ENCODE peak calls at places on chromosomes 4 and X, in nine cellular contexts. Q is hepatocyte, A is GM23338, M is IMR-90, F is fibroblast of lung, S is astrocyte, W is endothelial cell of umbilical vein, H is DND-41, L is mesenchymal stem cell. J is an unnamed sample.

GRCh38 chrX:67568769-67569168 is 24.9 kb downstream of the AR start:
- DNase-seq in S (no peak), L (no peak), F (no peak), M (no peak), Q (peak), H (no peak), W (no peak), A (no peak), J (no peak)

GRCh38 chr4:128302775-128303174 is 15.2 kb upstream of the PGRMC2 start:
- DNase-seq in M (no peak), F (peak), H (no peak), L (peak), S (no peak), W (no peak), Q (no peak), A (no peak), J (no peak)

GRCh38 chr4:48944252-48944651 is 37.7 kb upstream of the OCIAD2 start:
- DNase-seq in F (no peak), M (no peak), W (no peak), Q (no peak), H (no peak), L (no peak), A (no peak), S (peak), J (peak)

GRCh38 chr4:76197971-76198410 is 15.6 kb downstream of the SCARB2 start:
- DNase-seq in F (peak), A (no peak), W (no peak), S (peak), Q (peak), M (peak), H (no peak), L (no peak), J (no peak)

GRCh38 chrX:10926404-10926803 is 184.7 kb upstream of the HCCS start:
- DNase-seq in H (no peak), F (no peak), L (no peak), Q (no peak), M (no peak), A (no peak), S (no peak), W (no peak), J (no peak)

GRCh38 chr4:42331914-42332368 is 65.3 kb upstream of the SHISA3 start:
- DNase-seq in S (peak), H (no peak), F (peak), Q (peak), A (no peak), W (peak), L (peak), M (peak), J (no peak)

GRCh38 chr4:107283587-107284559 is 247.8 kb upstream of the DKK2 start:
- DNase-seq in S (peak), F (peak), M (peak), H (no peak), Q (peak), A (peak), W (peak), L (peak), J (peak)

GRCh38 chr4:111475001-111475400 is 670.3 kb upstream of the FAM241A start:
- DNase-seq in Q (peak), W (no peak), F (peak), S (peak), A (peak), L (peak), M (peak), H (no peak), J (peak)

GRCh38 chr4:126742885-126743284 is 889.9 kb upstream of the INTU start:
- DNase-seq in A (no peak), Q (no peak), H (no peak), M (no peak), S (no peak), F (no peak), L (no peak), W (no peak), J (no peak)

GRCh38 chr4:74228691-74229640 is 71.0 kb downstream of the MTHFD2L start:
- DNase-seq in L (peak), A (peak), F (peak), M (peak), W (peak), H (peak), Q (peak), S (peak), J (peak)

GRCh38 chr4:99447079-99447478 is 11.9 kb upstream of the ADH7 start:
- DNase-seq in H (peak), L (peak), S (peak), M (peak), W (peak), Q (peak), A (peak), F (peak), J (peak)

DNA sequence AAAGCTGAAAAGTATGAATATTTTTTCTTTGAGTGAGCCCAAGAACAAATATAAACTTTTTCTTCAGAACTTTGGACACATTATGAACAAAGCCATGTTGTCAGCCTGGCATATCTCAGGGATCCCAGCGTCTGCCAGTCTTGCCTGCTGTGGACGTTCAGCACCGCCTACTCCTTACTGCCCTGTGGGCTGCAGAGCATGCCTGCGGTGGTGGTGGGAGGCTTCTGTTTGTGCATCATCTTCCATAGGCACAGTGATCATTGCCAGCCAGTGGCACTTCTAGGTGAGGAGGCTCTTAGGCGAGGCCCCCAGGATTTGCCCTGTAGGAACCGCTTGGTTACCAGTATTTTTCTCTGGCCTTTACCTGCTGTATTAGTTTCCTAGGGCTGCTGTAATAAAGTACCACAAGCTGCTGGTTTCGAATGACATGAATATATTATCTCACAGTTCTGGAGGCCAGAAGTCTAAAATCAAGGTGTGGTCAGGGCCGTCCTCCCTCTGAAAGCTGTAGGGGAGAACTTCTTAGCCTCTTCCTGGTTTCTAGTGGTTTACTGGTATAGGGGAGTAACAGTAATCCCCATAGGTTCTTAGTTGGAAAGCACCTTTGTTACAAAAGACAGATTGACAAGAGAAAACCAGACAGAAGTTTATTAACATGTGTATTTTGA is 15.4 kb downstream of the ANXA3 start:
- DNase-seq in Q (no peak), H (no peak), M (no peak), W (no peak), A (no peak), F (no peak), S (peak), L (no peak), J (no peak)
- H2AFZ ChIP-seq in Q (no peak), H (no peak), M (no peak), W (no peak), A (no peak), F (no peak), S (no peak), L (peak), J (no peak)

DNA sequence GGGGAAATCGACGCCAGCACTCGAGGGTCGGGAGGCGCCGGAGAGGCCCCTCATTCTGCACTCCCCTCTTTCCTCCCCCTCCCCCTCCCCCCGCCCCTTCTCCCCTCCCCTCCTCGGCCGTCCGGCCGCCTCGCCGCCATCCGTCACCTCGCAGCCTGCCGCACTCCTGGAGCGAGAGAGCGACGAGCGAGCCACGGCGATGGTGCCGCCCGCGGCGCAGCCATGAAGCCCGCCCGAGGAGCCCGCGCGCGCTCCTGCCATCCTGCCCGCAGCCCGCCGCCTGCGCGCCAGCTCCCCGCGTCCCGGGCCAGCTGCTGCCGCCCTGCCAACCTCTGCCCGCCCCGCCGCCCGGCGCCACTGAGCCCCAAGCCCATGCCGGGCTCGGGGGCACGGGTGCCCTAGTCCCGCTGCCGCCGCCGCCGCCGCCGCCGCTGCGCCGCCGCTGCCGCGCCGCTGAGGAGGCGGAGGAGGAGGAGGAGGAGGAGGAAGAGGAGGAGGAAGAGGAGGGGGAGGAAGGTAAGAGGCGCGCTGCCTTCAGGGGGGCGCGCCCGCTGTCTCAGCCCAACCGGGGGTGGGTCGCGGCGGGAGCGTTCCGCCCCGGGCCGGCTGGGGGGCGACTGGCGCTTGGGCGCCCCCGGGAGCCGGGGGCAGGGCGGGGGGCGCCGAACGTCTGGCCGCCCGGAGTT is at the start of gene FRMPD3:
- DNase-seq in H (no peak), A (peak), S (no peak), W (no peak), Q (peak), M (no peak), L (no peak), F (no peak), J (no peak)
- H2AFZ ChIP-seq in H (no peak), A (peak), S (peak), W (peak), Q (peak), M (peak), L (no peak), F (no peak), J (peak)

GRCh38 chr4:151488968-151489367 is 80.0 kb downstream of the FHIP1A start:
- DNase-seq in M (no peak), S (no peak), W (no peak), L (no peak), F (no peak), H (no peak), Q (no peak), A (no peak), J (peak)
- H2AFZ ChIP-seq in M (no peak), S (no peak), W (no peak), L (no peak), F (no peak), H (no peak), Q (no peak), A (no peak), J (no peak)

GRCh38 chr4:83334425-83335241 is at the start of gene HPSE:
- DNase-seq in M (peak), A (peak), W (peak), F (peak), H (peak), Q (peak), L (peak), S (peak), J (peak)

GRCh38 chr4:83339573-83339972 is 4.9 kb upstream of the HPSE start:
- DNase-seq in M (no peak), S (no peak), Q (no peak), H (no peak), W (no peak), A (no peak), F (no peak), L (no peak), J (no peak)

GRCh38 chr4:83331959-83332358 is 2.7 kb downstream of the HPSE start:
- DNase-seq in H (no peak), M (no peak), A (no peak), Q (no peak), S (no peak), L (no peak), W (no peak), F (no peak), J (no peak)

GRCh38 chr4:83340692-83341343 is 6.2 kb upstream of the HPSE start:
- DNase-seq in L (no peak), H (peak), F (no peak), S (no peak), A (no peak), Q (no peak), M (no peak), W (no peak), J (no peak)

GRCh38 chr4:83335691-83336090 is 1.0 kb upstream of the HPSE start:
- DNase-seq in M (no peak), L (no peak), F (no peak), H (no peak), A (no peak), S (no peak), Q (no peak), W (no peak), J (no peak)
- H2AFZ ChIP-seq in M (peak), L (no peak), F (no peak), H (no peak), A (peak), S (no peak), Q (peak), W (no peak), J (peak)

GRCh38 chrX:4263005-4263404 is 549.6 kb upstream of the PRKX start:
- DNase-seq in S (no peak), L (no peak), A (peak), Q (peak), F (no peak), H (no peak), M (no peak), W (no peak), J (no peak)
- H2AFZ ChIP-seq in S (no peak), L (no peak), A (no peak), Q (peak), F (no peak), H (no peak), M (no peak), W (no peak), J (no peak)

GRCh38 chr4:16231570-16232252 is 5.4 kb upstream of the TAPT1 start:
- DNase-seq in W (peak), H (no peak), L (no peak), M (no peak), S (no peak), Q (no peak), A (no peak), F (no peak), J (no peak)
- H2AFZ ChIP-seq in W (peak), H (no peak), L (no peak), M (no peak), S (no peak), Q (no peak), A (no peak), F (no peak), J (no peak)

DNA sequence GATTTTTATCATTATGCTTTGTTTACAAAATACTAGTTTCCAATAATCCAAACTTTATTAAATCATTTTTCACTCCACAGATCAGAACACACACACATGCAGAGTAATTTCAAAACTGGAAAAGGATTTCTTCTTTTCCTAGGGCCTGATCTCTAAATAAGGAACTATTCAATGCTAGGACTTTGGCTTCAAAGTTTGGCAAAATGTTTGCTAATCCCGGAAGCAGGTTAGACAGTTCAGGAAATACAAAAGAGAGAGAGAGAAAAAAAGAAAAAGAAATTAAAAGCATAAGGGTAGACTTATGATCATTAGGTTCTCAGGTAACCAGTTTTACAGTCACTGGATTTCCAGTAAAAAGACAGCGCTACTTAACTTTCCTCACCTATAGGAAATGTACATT is 211.0 kb downstream of the DCLK2 start:
- DNase-seq in H (no peak), F (no peak), W (no peak), S (no peak), M (no peak), A (no peak), L (no peak), Q (no peak), J (no peak)
- H2AFZ ChIP-seq in H (no peak), F (no peak), W (no peak), S (no peak), M (no peak), A (no peak), L (no peak), Q (no peak), J (no peak)

GRCh38 chr4:184335520-184335919 is 117.8 kb upstream of the ENPP6 start:
- DNase-seq in S (no peak), A (no peak), W (no peak), H (no peak), M (peak), Q (no peak), F (no peak), L (no peak), J (no peak)
- H2AFZ ChIP-seq in S (no peak), A (no peak), W (no peak), H (no peak), M (no peak), Q (no peak), F (no peak), L (no peak), J (no peak)

DNA sequence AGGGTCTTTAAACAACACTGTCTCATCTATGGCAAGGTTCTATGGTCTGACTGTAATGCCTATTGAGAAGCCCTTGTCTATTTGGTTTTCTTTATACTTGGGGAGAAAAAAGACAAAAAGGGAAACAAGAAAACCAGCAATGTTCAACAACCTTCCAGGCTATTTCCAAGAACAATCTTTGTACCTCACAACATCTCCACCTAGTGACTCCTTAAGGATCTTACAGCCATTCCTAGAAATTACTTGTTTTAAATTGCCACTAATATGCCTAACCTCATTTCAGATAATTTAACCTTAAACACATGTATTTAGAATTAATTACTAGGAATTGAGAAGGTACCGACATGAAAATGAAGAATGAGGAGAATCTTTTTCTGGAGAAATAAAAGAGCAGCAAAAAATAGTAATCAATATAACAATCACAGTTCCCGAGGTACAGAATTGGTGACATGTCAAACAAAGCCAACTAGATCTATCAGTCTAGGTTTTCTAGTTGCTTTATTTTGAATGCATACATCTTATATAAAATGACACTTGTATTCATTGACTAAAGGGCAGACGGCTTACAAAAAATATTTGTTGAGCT is 1.6 kb upstream of the RBM46 start:
- DNase-seq in S (peak), H (no peak), F (peak), M (peak), W (peak), L (peak), A (peak), Q (peak), J (no peak)
- H2AFZ ChIP-seq in S (no peak), H (no peak), F (no peak), M (no peak), W (no peak), L (no peak), A (no peak), Q (no peak), J (no peak)

GRCh38 chrX:49122499-49122898 is 1.0 kb downstream of the GPKOW start:
- DNase-seq in F (no peak), Q (no peak), A (no peak), H (no peak), W (no peak), S (no peak), L (no peak), M (no peak), J (no peak)
- H2AFZ ChIP-seq in F (no peak), Q (no peak), A (no peak), H (no peak), W (no peak), S (no peak), L (no peak), M (no peak), J (no peak)